ENCODE peak calls at places on chromosome 11, in six cellular contexts. One of them, this sample, is unnamed.

GRCh38 chr11:131867457-131868257 is 497.2 kb downstream of the NTM start:
- DNase-seq in AG09309: peak; percentile 68
- DNase-seq in stomach: peak; percentile 34
- DNase-seq in A549: no peak
- DNase-seq in epithelial cell of esophagus: peak; percentile 86
- DNase-seq in brain microvascular endothelial cell: peak; percentile 91
- DNase-seq in this sample: peak; percentile 76

GRCh38 chr11:56917708-56918450 is 70.8 kb upstream of the OR5AK2 start:
- DNase-seq in stomach: no peak
- DNase-seq in brain microvascular endothelial cell: no peak
- DNase-seq in AG09309: no peak
- DNase-seq in epithelial cell of esophagus: no peak
- DNase-seq in A549: no peak
- DNase-seq in this sample: no peak

GRCh38 chr11:122354029-122354697 is 238.1 kb upstream of the BLID start:
- DNase-seq in AG09309: no peak
- DNase-seq in epithelial cell of esophagus: no peak
- DNase-seq in A549: no peak
- DNase-seq in brain microvascular endothelial cell: no peak
- DNase-seq in stomach: no peak
- DNase-seq in this sample: no peak

GRCh38 chr11:61647529-61647928 is 32.7 kb upstream of the DAGLA start:
- DNase-seq in epithelial cell of esophagus: peak; percentile 38
- DNase-seq in brain microvascular endothelial cell: no peak
- DNase-seq in AG09309: no peak
- DNase-seq in stomach: no peak
- DNase-seq in A549: no peak
- DNase-seq in this sample: no peak

GRCh38 chr11:76664578-76665061 is 5.9 kb downstream of the LRRC32 start:
- DNase-seq in AG09309: no peak
- DNase-seq in brain microvascular endothelial cell: no peak
- DNase-seq in stomach: no peak
- DNase-seq in A549: no peak
- DNase-seq in epithelial cell of esophagus: no peak
- DNase-seq in this sample: no peak

GRCh38 chr11:47121056-47121455 is 55.6 kb downstream of the ARFGAP2 start:
- DNase-seq in epithelial cell of esophagus: no peak
- DNase-seq in stomach: no peak
- DNase-seq in AG09309: no peak
- DNase-seq in A549: no peak
- DNase-seq in brain microvascular endothelial cell: no peak
- DNase-seq in this sample: no peak

GRCh38 chr11:84543367-84544159 is 1083.6 kb downstream of the DLG2 start:
- DNase-seq in stomach: no peak
- DNase-seq in A549: no peak
- DNase-seq in brain microvascular endothelial cell: no peak
- DNase-seq in epithelial cell of esophagus: no peak
- DNase-seq in AG09309: no peak
- DNase-seq in this sample: no peak

GRCh38 chr11:131464024-131464423 is 93.6 kb downstream of the NTM start:
- DNase-seq in epithelial cell of esophagus: no peak
- DNase-seq in AG09309: no peak
- DNase-seq in stomach: no peak
- DNase-seq in A549: no peak
- DNase-seq in brain microvascular endothelial cell: no peak
- DNase-seq in this sample: no peak

GRCh38 chr11:2210366-2211112 is 38.9 kb upstream of the TH start:
- DNase-seq in AG09309: no peak
- DNase-seq in brain microvascular endothelial cell: no peak
- DNase-seq in stomach: peak; percentile 27
- DNase-seq in A549: no peak
- DNase-seq in epithelial cell of esophagus: no peak
- DNase-seq in this sample: no peak

GRCh38 chr11:112844530-112844929 is 116.7 kb upstream of the NCAM1 start:
- DNase-seq in brain microvascular endothelial cell: no peak
- DNase-seq in AG09309: no peak
- DNase-seq in A549: no peak
- DNase-seq in epithelial cell of esophagus: no peak
- DNase-seq in stomach: no peak
- DNase-seq in this sample: no peak

GRCh38 chr11:65726660-65727059 is 6.1 kb upstream of the RNASEH2C start:
- DNase-seq in AG09309: no peak
- DNase-seq in epithelial cell of esophagus: no peak
- DNase-seq in A549: no peak
- DNase-seq in stomach: no peak
- DNase-seq in brain microvascular endothelial cell: no peak
- DNase-seq in this sample: no peak

GRCh38 chr11:772429-773390 is 4.6 kb downstream of the GATD1 start:
- DNase-seq in stomach: no peak
- DNase-seq in AG09309: no peak
- DNase-seq in brain microvascular endothelial cell: no peak
- DNase-seq in A549: no peak
- DNase-seq in epithelial cell of esophagus: no peak
- DNase-seq in this sample: no peak

GRCh38 chr11:126567419-126567818 is 211.9 kb downstream of the ST3GAL4 start:
- DNase-seq in AG09309: no peak
- DNase-seq in epithelial cell of esophagus: no peak
- DNase-seq in stomach: no peak
- DNase-seq in A549: no peak
- DNase-seq in brain microvascular endothelial cell: no peak
- DNase-seq in this sample: no peak

GRCh38 chr11:126561327-126561893 is 205.9 kb downstream of the ST3GAL4 start:
- DNase-seq in epithelial cell of esophagus: peak; percentile 73
- DNase-seq in AG09309: no peak
- DNase-seq in stomach: no peak
- DNase-seq in A549: no peak
- DNase-seq in brain microvascular endothelial cell: peak; percentile 53
- DNase-seq in this sample: peak; percentile 46

GRCh38 chr11:126570489-126570888 is 215.0 kb downstream of the ST3GAL4 start:
- DNase-seq in stomach: no peak
- DNase-seq in epithelial cell of esophagus: no peak
- DNase-seq in A549: peak; percentile 8
- DNase-seq in brain microvascular endothelial cell: no peak
- DNase-seq in AG09309: no peak
- DNase-seq in this sample: no peak

DNA sequence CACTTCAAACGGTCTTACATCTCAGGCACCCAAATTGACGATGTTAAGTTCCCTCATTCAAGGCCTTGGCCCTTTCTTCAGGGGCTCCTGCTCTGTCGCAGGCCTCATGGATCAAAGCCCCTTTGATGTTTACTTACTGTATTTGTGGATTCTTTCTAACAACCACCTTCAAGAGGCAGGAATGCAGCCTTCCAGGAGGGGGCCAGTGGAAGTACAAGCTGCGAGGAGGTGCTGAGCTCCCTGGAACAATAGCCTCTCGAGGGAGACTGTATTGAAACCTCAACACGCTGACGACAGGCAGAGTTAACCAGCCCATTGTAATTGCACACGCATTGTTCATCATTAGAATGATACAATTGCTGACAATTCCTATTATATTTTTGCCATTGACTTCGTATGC is 209.1 kb downstream of the ST3GAL4 start:
- DNase-seq in A549: no peak
- DNase-seq in epithelial cell of esophagus: no peak
- DNase-seq in stomach: no peak
- DNase-seq in AG09309: no peak
- DNase-seq in brain microvascular endothelial cell: no peak
- DNase-seq in this sample: no peak
- TF ChIP-seq CTCF in A549: no peak
- TF ChIP-seq CTCF in epithelial cell of esophagus: no peak
- TF ChIP-seq CTCF in stomach: no peak
- TF ChIP-seq CTCF in AG09309: no peak
- TF ChIP-seq CTCF in brain microvascular endothelial cell: no peak
- TF ChIP-seq CTCF in this sample: no peak

GRCh38 chr11:17594686-17595192 is 47.7 kb downstream of the OTOG start:
- DNase-seq in brain microvascular endothelial cell: no peak
- DNase-seq in epithelial cell of esophagus: no peak
- DNase-seq in A549: no peak
- DNase-seq in AG09309: no peak
- DNase-seq in stomach: no peak
- DNase-seq in this sample: no peak

GRCh38 chr11:17596310-17596669 is 49.2 kb downstream of the OTOG start:
- DNase-seq in A549: no peak
- DNase-seq in epithelial cell of esophagus: no peak
- DNase-seq in AG09309: no peak
- DNase-seq in brain microvascular endothelial cell: no peak
- DNase-seq in stomach: no peak
- DNase-seq in this sample: no peak

GRCh38 chr11:17595526-17596309 is 48.7 kb downstream of the OTOG start:
- DNase-seq in brain microvascular endothelial cell: no peak
- DNase-seq in A549: no peak
- DNase-seq in AG09309: no peak
- DNase-seq in epithelial cell of esophagus: no peak
- DNase-seq in stomach: peak; percentile 20
- DNase-seq in this sample: no peak

GRCh38 chr11:17591293-17591692 is 44.2 kb downstream of the OTOG start:
- DNase-seq in stomach: no peak
- DNase-seq in epithelial cell of esophagus: no peak
- DNase-seq in brain microvascular endothelial cell: no peak
- DNase-seq in A549: no peak
- DNase-seq in AG09309: no peak
- DNase-seq in this sample: no peak

DNA sequence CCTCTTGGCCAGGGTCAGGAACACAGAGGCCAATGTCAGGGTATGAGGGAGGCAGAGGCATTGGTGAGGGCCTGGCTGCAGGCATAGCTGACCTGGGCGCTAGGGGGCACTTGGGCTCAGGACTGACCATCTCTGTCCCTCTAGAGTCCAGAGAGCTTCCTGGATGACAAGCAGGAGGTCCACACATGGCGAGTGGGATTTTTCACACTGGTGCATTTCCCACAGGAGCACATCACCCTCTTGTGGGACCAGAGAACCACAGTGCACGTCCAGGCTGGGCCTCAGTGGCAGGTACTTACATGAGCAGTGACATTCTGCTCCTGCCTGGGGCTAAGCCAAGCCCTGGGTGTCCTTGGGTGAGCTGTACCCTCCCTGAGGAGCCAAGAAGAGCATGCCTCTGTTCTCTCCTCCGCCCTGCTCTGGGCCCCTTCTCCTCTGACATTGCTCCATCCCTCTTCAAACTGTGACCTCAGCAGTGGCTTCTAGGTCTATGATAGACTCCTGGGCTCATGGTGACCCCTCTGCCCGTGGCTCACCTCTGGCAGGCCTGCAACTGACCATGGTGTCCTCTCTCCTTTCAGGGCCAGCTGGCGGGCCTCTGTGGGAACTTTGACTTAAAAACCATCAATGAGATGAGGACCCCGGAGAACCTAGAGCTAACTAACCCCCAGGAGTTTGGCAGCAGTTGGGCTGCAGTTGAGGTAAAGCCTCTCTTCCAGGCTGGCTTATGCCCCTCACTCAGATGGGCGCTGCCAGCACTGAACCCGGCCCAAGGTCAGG is 46.6 kb downstream of the OTOG start:
- DNase-seq in A549: no peak
- DNase-seq in epithelial cell of esophagus: no peak
- DNase-seq in AG09309: no peak
- DNase-seq in brain microvascular endothelial cell: no peak
- DNase-seq in stomach: no peak
- DNase-seq in this sample: no peak
- TF ChIP-seq CTCF in A549: no peak
- TF ChIP-seq CTCF in epithelial cell of esophagus: no peak
- TF ChIP-seq CTCF in AG09309: no peak
- TF ChIP-seq CTCF in brain microvascular endothelial cell: no peak
- TF ChIP-seq CTCF in stomach: no peak
- TF ChIP-seq CTCF in this sample: no peak

DNA sequence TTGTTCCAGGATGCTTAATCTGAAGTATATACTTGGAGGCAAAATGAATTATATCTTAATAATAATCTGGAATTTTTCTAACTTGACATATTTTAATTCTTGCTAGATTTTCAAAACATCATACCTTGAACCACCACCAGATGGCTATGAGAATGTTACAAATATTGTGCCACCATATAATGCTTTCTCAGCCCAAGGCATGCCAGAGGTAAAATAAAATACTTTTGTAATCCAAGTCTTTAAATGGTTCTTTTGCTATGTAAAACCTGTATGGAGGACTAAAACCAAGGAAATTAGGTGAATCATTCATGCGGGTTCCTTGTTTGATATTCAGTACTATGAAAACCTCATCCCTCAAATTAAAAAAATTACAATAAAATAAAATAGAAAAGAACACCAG is 14.4 kb downstream of the NAALAD2 start:
- DNase-seq in brain microvascular endothelial cell: no peak
- DNase-seq in AG09309: no peak
- DNase-seq in A549: no peak
- DNase-seq in stomach: no peak
- DNase-seq in epithelial cell of esophagus: no peak
- DNase-seq in this sample: no peak
- TF ChIP-seq CTCF in brain microvascular endothelial cell: peak; percentile 13
- TF ChIP-seq CTCF in AG09309: no peak
- TF ChIP-seq CTCF in A549: no peak
- TF ChIP-seq CTCF in stomach: no peak
- TF ChIP-seq CTCF in epithelial cell of esophagus: no peak
- TF ChIP-seq CTCF in this sample: no peak

GRCh38 chr11:114059984-114060401 is 482 bp downstream of the ZBTB16 start:
- DNase-seq in A549: no peak
- DNase-seq in brain microvascular endothelial cell: no peak
- DNase-seq in stomach: peak; percentile 55
- DNase-seq in AG09309: no peak
- DNase-seq in epithelial cell of esophagus: peak; percentile 55
- DNase-seq in this sample: no peak

GRCh38 chr11:114058871-114059277 is 637 bp upstream of the ZBTB16 start:
- DNase-seq in brain microvascular endothelial cell: no peak
- DNase-seq in AG09309: no peak
- DNase-seq in stomach: peak; percentile 47
- DNase-seq in epithelial cell of esophagus: no peak
- DNase-seq in A549: no peak
- DNase-seq in this sample: no peak

GRCh38 chr11:114058026-114058706 is 1.3 kb upstream of the ZBTB16 start:
- DNase-seq in epithelial cell of esophagus: peak; percentile 35
- DNase-seq in A549: no peak
- DNase-seq in AG09309: no peak
- DNase-seq in brain microvascular endothelial cell: no peak
- DNase-seq in stomach: no peak
- DNase-seq in this sample: no peak

GRCh38 chr11:114060402-114061052 is 1.0 kb downstream of the ZBTB16 start:
- DNase-seq in epithelial cell of esophagus: peak; percentile 30
- DNase-seq in AG09309: no peak
- DNase-seq in A549: no peak
- DNase-seq in brain microvascular endothelial cell: no peak
- DNase-seq in stomach: peak; percentile 45
- DNase-seq in this sample: no peak

DNA sequence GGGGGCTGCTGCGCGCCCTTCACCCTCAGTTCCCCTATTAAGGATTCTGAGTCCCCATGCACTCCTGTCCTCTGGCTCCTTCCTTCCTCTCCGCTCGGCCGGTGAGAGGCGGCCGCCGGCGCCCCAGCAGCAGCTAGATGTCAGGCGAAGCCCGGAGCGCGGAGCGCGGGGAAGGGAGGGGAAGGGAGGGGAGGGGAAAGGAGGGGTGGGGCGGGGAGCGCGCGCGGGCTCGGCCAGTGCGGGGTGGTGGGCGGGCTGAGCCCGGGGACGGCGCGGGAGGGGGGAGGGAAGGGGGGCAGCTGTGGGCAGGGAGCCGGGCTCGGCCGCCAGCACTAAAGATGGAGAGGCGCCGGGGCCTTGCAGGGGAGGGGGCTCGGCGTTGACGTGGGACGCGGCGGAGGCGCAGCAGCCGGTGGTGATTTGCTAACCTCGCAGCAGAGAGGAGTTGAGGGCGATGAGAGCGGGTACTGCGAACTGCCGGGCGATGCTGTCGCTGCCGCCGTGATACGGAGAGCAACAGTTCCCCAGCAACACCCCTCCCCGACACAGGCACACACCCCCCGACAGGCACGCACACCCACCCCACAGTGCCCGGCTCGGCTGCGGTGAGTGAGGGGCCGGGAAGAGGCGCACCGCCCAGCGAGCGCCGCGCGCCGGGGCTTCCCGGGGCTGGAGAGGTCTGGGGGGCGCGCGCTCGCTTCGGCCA is at the start of gene ZBTB16:
- DNase-seq in epithelial cell of esophagus: peak; percentile 67
- DNase-seq in stomach: peak; percentile 86
- DNase-seq in AG09309: no peak
- DNase-seq in A549: no peak
- DNase-seq in brain microvascular endothelial cell: no peak
- DNase-seq in this sample: no peak
- TF ChIP-seq CTCF in epithelial cell of esophagus: peak; percentile 33
- TF ChIP-seq CTCF in stomach: peak; percentile 33
- TF ChIP-seq CTCF in AG09309: no peak
- TF ChIP-seq CTCF in A549: no peak
- TF ChIP-seq CTCF in brain microvascular endothelial cell: no peak
- TF ChIP-seq CTCF in this sample: no peak